ENCODE peak calls at places on chromosomes 4 and X, in four cellular contexts. A, T, R and V are unnamed samples.

GRCh38 chrX:119605398-119605738 is 856 bp downstream of the NKRF start:
- DNase-seq in T (no peak), A (peak), R (peak), V (no peak)

GRCh38 chrX:135421537-135421931 is 210 bp upstream of the SMIM10L2A start:
- DNase-seq in T (peak), R (no peak), A (peak), V (peak)

GRCh38 chrX:39377171-39377570 is 575.9 kb downstream of the MID1IP1 start:
- DNase-seq in T (no peak), R (no peak), A (no peak), V (no peak)

GRCh38 chrX:50707376-50707775 is 106.6 kb downstream of the SHROOM4 start:
- DNase-seq in A (no peak), R (no peak), T (no peak), V (no peak)

GRCh38 chr4:112251044-112251632 is 19.6 kb downstream of the AP1AR start:
- DNase-seq in A (no peak), R (no peak), T (no peak), V (no peak)

GRCh38 chrX:95764972-95765451 is 919.6 kb upstream of the DIAPH2 start:
- DNase-seq in R (peak), T (no peak), A (peak), V (no peak)

GRCh38 chr4:17587094-17587822 is 10.3 kb downstream of the LAP3 start:
- DNase-seq in T (no peak), R (peak), A (no peak), V (no peak)

GRCh38 chrX:132876509-132876837 is 82.0 kb downstream of the HS6ST2 start:
- DNase-seq in T (no peak), R (no peak), A (no peak), V (peak)

GRCh38 chrX:100944601-100945000 is 15.9 kb upstream of the XKRX start:
- DNase-seq in A (no peak), T (no peak), R (no peak), V (no peak)

GRCh38 chr4:176054942-176055341 is 10.7 kb upstream of the WDR17 start:
- DNase-seq in T (no peak), R (no peak), A (no peak), V (no peak)

GRCh38 chr4:36618102-36618501 is 336.7 kb downstream of the DTHD1 start:
- DNase-seq in R (no peak), A (no peak), T (no peak), V (no peak)

GRCh38 chr4:153242848-153243324 is 38.6 kb downstream of the TRIM2 start:
- DNase-seq in R (no peak), T (no peak), A (no peak), V (no peak)

GRCh38 chrX:130702867-130703707 is 199.9 kb downstream of the ENOX2 start:
- DNase-seq in T (no peak), R (peak), A (no peak), V (no peak)

GRCh38 chrX:83022020-83022419 is 486.1 kb upstream of the POU3F4 start:
- DNase-seq in T (no peak), A (no peak), R (no peak), V (no peak)

GRCh38 chr4:123784626-123785025 is 388.0 kb downstream of the SPRY1 start:
- DNase-seq in T (no peak), A (no peak), R (no peak), V (no peak)

GRCh38 chr4:41120297-41121217 is 93.8 kb downstream of the APBB2 start:
- DNase-seq in A (no peak), T (no peak), R (no peak), V (no peak)

GRCh38 chr4:54658321-54659093 is 750 bp downstream of the KIT start:
- DNase-seq in R (peak), A (peak), T (no peak), V (peak)

GRCh38 chr4:7285244-7286122 is 93.1 kb downstream of the SORCS2 start:
- DNase-seq in A (no peak), R (no peak), T (no peak), V (no peak)

GRCh38 chr4:38132843-38133662 is 172.9 kb downstream of the PTTG2 start:
- DNase-seq in T (peak), A (no peak), R (peak), V (no peak)

GRCh38 chrX:154600962-154601374 is 16.0 kb downstream of the CTAG1A start:
- DNase-seq in A (no peak), R (no peak), T (no peak), V (no peak)

GRCh38 chr4:2950221-2950989 is 12.8 kb downstream of the NOP14 start:
- DNase-seq in A (no peak), T (no peak), R (no peak), V (no peak)

GRCh38 chr4:2946812-2947600 is 16.2 kb downstream of the NOP14 start:
- DNase-seq in A (no peak), R (no peak), T (no peak), V (no peak)

GRCh38 chr4:2947926-2948325 is 15.3 kb downstream of the NOP14 start:
- DNase-seq in A (no peak), T (no peak), R (no peak), V (no peak)

GRCh38 chr4:2949782-2950125 is 13.5 kb downstream of the NOP14 start:
- DNase-seq in A (no peak), T (no peak), R (no peak), V (no peak)

DNA sequence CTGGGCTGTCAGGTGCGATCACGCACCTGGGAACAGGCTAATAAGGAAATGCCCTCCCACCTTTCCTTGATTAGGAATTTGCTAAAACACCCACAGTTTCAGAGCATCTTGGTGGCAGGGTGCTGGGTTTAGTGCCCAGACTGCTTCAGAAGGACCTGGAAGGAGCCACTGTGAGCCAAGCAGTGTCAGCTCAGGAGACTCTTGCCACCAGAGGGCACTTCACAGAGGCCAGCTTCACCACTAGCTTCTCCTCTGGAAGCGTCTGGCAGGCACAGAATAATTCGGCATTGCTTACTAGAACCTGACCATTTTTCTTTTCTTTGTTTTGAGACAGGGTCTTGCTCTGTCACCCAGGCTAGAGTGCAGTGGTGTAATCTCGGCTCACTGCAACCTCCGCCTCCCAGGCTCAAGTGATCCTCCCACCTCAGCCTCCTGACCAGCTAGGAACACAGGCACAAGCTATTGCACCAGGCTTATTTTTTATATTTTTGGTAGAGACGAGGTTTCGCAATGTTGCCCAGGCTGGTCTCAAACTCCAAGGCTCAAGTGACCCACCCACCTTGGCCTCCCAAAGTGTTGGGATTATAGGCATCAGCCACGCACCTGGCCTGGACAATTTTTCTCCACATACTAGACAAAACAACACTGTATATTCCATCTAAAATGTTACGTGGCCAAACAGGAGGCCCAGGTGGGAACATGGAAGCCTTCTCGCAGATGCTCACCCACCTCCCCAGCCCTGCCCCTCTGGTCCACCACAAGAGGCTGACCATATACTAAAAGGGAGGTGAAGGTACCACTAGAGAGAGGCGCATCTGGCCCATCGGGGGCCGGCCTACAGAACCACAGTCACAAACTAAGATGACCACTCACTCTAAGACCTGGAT is 14.1 kb downstream of the NOP14 start:
- DNase-seq in T (no peak), A (no peak), R (no peak), V (no peak)
- TF ChIP-seq USF2 in T (no peak), A (no peak), R (no peak), V (no peak)

DNA sequence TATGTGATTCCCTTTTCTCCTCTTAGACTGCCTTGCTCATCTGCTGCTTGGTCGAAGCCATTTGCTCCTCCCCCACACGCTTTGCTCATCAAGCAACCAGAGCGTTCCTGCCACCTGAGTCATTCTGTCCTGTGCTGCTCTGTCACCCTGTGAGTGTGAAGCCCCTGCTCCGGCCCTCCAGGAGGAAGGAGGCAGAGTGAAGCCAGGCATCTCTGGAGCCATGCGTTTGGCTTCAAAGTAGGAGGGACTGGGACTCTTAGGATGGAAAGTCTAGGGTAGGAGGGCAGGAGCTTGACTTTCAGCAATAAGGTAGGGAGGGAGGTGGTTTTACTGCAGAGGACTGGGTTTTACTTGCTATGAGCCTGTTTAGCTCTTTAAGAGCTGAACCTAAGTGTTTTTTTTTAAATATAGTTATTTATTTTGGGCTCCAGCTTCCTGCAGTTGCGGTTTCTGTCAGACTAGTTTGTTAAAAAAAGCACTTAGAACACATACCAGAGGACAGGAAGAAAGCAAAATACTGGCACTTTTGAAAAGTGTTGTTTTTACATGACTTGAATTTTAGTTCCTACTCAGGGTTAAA is 63.6 kb downstream of the SPINK2 start:
- DNase-seq in A (peak), T (peak), R (peak), V (peak)
- TF ChIP-seq CREM in A (no peak), T (no peak), R (no peak), V (no peak)

DNA sequence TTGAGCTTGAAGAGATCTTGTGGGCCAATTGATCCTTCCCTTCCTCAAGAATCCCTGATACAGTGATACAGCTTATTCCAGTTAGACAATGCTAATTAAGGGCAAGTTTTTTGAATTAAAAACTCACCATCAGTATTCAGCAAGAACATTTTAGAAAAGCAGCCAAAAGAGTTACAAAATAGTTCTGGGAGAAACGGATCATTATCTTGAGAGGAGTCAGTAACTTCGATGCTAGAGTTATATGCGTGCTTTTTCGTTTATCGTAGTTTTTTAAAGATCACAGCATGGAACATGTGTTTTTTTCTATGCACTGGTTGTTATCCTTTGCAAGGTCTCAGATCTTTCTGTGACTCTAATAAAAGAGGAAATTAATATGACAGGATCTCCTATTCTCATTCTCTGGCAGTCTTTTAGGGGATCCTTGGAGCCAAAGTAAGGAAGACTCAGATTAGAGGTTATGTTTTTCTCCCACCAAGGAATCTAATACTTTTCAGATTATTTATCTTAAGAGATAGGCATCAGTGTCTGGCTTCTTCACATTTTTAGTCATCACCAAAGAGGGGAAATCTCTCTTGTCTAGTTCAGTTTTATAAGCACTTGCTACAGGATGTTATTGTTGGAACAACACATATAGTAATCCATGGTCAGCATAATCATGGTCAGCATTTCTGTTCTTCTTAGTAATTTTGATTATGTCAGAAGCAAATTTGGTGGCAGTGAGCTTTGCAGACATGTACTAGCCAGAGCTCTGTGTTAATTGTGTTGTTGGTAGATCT is 109.7 kb downstream of the PDLIM5 start:
- DNase-seq in T (no peak), A (no peak), R (no peak), V (no peak)
- TF ChIP-seq USF2 in T (no peak), A (no peak), R (no peak), V (no peak)

GRCh38 chr4:183362916-183363542 is 40.8 kb upstream of the CLDN24 start:
- DNase-seq in T (no peak), R (peak), A (no peak), V (peak)

GRCh38 chr4:183356931-183357675 is 34.9 kb upstream of the CLDN24 start:
- DNase-seq in T (no peak), R (no peak), A (no peak), V (no peak)

GRCh38 chr4:183364025-183364424 is 41.8 kb upstream of the CLDN24 start:
- DNase-seq in R (no peak), A (no peak), T (no peak), V (peak)

GRCh38 chr4:183362036-183362435 is 39.8 kb upstream of the CLDN24 start:
- DNase-seq in A (no peak), R (no peak), T (no peak), V (no peak)

DNA sequence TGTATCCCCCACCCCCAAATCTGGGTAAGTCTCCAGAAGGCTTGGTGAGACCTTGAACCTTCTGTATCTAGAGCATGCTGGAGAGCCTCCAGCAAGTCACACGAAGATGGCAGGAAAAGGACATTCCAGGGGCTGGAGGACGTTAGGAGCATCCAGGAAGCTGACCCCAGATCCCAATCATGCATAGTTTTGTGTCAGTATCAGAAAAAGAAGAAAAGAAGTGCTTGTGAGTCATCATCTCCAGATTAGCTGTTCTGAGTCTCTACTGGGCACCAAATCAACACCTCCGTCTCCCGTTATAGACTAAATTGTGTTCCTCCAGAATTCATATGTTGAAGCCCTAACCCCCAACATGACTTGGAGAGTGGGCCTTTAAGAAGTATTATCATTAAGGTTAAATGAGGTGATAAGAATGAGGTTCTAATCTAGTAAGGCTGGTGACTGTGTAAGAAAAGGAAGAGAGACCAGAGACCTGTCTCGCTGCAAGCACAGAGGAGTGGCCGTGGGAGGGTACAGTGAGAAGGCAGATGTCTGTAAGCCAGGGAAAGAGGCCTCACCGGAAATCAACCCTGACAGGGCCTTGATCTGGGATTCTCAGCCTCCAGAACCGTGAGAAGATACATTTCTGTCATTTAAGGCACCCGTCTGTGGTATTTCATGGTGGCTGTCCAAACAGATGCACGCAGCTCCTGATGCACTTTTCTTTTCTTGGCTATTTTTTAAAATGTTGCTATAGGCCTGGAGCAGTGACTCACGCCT is 38.1 kb upstream of the CLDN24 start:
- DNase-seq in R (no peak), T (no peak), A (no peak), V (no peak)
- TF ChIP-seq CREM in R (no peak), T (no peak), A (no peak), V (no peak)

GRCh38 chrX:10636851-10637250 is 16.5 kb upstream of the MID1 start:
- DNase-seq in R (no peak), A (no peak), T (no peak), V (no peak)

GRCh38 chrX:10636337-10636736 is 16.0 kb upstream of the MID1 start:
- DNase-seq in R (no peak), A (peak), T (no peak), V (peak)

GRCh38 chrX:10631416-10632145 is 11.2 kb upstream of the MID1 start:
- DNase-seq in T (no peak), R (no peak), A (no peak), V (no peak)

GRCh38 chrX:10634681-10635161 is 14.3 kb upstream of the MID1 start:
- DNase-seq in R (no peak), T (no peak), A (no peak), V (no peak)

DNA sequence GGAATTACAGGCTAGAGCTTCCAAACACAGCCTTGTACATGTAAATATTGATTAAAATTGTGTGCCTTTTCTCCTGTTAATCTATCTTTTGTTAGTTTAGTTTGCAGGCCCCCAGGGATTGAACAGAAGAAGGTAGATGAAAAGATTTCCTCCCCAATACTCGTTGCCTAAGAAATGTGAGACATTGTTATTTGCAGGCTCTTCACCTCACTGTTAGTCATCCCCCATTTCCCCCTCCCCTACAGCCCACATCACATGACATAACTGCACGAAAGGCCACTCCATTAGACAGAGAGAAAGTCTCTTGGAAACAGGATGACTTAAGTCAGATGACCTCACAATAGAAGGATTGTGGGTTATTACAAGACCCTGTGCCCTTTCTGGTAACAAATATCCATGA is 13.3 kb upstream of the MID1 start:
- DNase-seq in R (no peak), T (no peak), A (peak), V (no peak)
- TF ChIP-seq USF2 in R (no peak), T (no peak), A (no peak), V (peak)

GRCh38 chr4:122045533-122045932 is 93.7 kb upstream of the TRPC3 start:
- DNase-seq in A (no peak), T (no peak), R (peak), V (no peak)
- TF ChIP-seq CREM in A (no peak), T (no peak), R (no peak), V (no peak)

DNA sequence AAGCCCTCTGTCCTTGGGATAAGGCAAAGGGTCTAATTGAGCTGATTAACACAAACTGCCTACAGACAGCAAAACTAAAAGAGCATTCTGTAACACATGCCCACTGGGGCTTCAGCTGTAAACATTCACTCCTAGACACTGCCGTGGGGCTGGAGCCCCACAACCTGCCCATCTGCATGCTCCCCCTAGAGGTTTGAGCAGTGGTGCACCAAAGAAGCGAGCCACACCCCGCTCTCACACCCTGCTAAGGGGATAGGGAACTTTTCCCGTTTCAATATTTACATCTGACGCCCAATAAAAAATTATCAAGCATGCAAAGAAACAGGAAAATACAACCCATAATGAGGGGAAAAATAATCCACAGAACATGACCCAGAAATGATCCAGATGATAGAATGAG is 46.9 kb upstream of the HSD17B10 start:
- DNase-seq in T (no peak), R (no peak), A (peak), V (peak)
- TF ChIP-seq USF2 in T (no peak), R (no peak), A (no peak), V (no peak)

DNA sequence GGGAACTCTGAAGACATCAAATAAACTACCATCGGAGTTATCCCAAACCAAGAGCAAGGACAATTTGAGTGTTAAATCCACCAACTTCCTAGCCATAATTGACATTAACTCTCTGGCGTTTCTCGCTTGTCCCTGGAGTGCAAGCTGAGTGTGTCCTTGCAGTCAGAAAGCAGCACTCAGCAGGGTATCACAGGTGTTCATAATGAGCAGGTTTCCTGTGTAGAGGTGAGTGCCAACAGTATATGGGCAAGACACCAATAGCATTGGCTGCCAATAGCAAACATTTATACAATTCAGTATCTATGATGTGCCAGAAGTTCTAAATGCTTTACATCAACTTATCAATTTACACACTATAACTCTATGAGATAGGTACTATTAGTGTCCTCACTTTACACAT is 11.2 kb downstream of the BLTP1 start:
- DNase-seq in R (no peak), A (no peak), T (no peak), V (no peak)
- TF ChIP-seq CREM in R (no peak), A (no peak), T (no peak), V (no peak)

GRCh38 chr4:6019316-6020263 is 1.4 kb upstream of the C4orf50 start:
- DNase-seq in R (peak), T (no peak), A (peak), V (peak)
- TF ChIP-seq USF2 in R (no peak), T (no peak), A (no peak), V (no peak)

GRCh38 chr4:150867148-150867547 is 147.9 kb downstream of the LRBA start:
- DNase-seq in A (peak), R (peak), T (peak), V (no peak)
- TF ChIP-seq CREM in A (no peak), R (no peak), T (no peak), V (no peak)